ENCODE peak calls at places on chromosomes 16 and 17, in ten cellular contexts. I is adrenal gland, X is uterus, U is NB4, O is testis, K is breast epithelium, M is tibial nerve, Z is esophagus squamous epithelium, S is transverse colon, L is IMR-90. C is an unnamed sample.

GRCh38 chr17:55424893-55425540 is 3.4 kb upstream of the MMD start:
- DNase-seq in I (no peak), X (no peak), U (no peak), O (no peak), K (no peak), M (no peak), Z (no peak), S (no peak), L (no peak), C (no peak)

GRCh38 chr17:41891135-41892065 is 26.2 kb upstream of the KLHL11 start:
- DNase-seq in I (no peak), X (no peak), U (no peak), O (no peak), K (no peak), M (no peak), Z (no peak), S (no peak), L (no peak), C (no peak)

GRCh38 chr17:30513346-30513745 is 36.1 kb downstream of the GOSR1 start:
- DNase-seq in I (no peak), X (no peak), U (no peak), O (no peak), K (no peak), M (no peak), Z (no peak), S (no peak), L (peak), C (no peak)

GRCh38 chr16:55297910-55298175 is 26.2 kb upstream of the IRX6 start:
- DNase-seq in I (no peak), X (no peak), U (no peak), O (no peak), K (no peak), M (no peak), Z (no peak), S (no peak), L (peak), C (no peak)

GRCh38 chr17:74864866-74865395 is 5.2 kb upstream of the GRIN2C start:
- DNase-seq in I (peak), X (peak), U (peak), O (peak), K (peak), M (peak), Z (no peak), S (peak), L (peak), C (peak)

GRCh38 chr17:19415311-19415710 is 4.3 kb downstream of the RNF112 start:
- DNase-seq in I (no peak), X (no peak), U (no peak), O (no peak), K (no peak), M (no peak), Z (no peak), S (no peak), L (no peak), C (no peak)

GRCh38 chr17:72151565-72152391 is 31.0 kb downstream of the SOX9 start:
- DNase-seq in I (peak), X (no peak), U (no peak), O (peak), K (peak), M (peak), Z (no peak), S (peak), L (peak), C (peak)

GRCh38 chr17:74362811-74363498 is 1.3 kb upstream of the BTBD17 start:
- DNase-seq in I (no peak), X (no peak), U (no peak), O (no peak), K (no peak), M (no peak), Z (no peak), S (no peak), L (no peak), C (no peak)

GRCh38 chr17:47802341-47803022 is 19.1 kb downstream of the OSBPL7 start:
- DNase-seq in I (peak), X (no peak), U (peak), O (peak), K (peak), M (no peak), Z (no peak), S (peak), L (peak), C (peak)

GRCh38 chr17:82489851-82490511 is 29.6 kb upstream of the FOXK2 start:
- DNase-seq in I (no peak), X (no peak), U (no peak), O (no peak), K (no peak), M (no peak), Z (no peak), S (no peak), L (no peak), C (no peak)

GRCh38 chr16:87806246-87806607 is 40.4 kb upstream of the KLHDC4 start:
- DNase-seq in I (no peak), X (no peak), U (peak), O (no peak), K (no peak), M (no peak), Z (no peak), S (peak), L (peak), C (no peak)

GRCh38 chr17:66415366-66416206 is 113.2 kb downstream of the PRKCA start:
- DNase-seq in I (no peak), X (no peak), U (no peak), O (no peak), K (no peak), M (no peak), Z (no peak), S (no peak), L (no peak), C (no peak)

GRCh38 chr16:79163666-79164377 is 436.7 kb downstream of the MAF start:
- DNase-seq in I (peak), X (no peak), U (peak), O (no peak), K (no peak), M (peak), Z (no peak), S (peak), L (no peak), C (no peak)

GRCh38 chr16:84455031-84455430 is 49.4 kb downstream of the MEAK7 start:
- DNase-seq in I (no peak), X (no peak), U (no peak), O (no peak), K (peak), M (no peak), Z (no peak), S (no peak), L (no peak), C (no peak)

GRCh38 chr17:76726766-76727718 is at the start of gene METTL23:
- DNase-seq in I (peak), X (peak), U (peak), O (peak), K (peak), M (peak), Z (no peak), S (peak), L (peak), C (no peak)

GRCh38 chr17:73369126-73369525 is 57.3 kb upstream of the CDC42EP4 start:
- DNase-seq in I (peak), X (no peak), U (peak), O (peak), K (no peak), M (no peak), Z (no peak), S (no peak), L (no peak), C (no peak)

GRCh38 chr16:85153656-85154091 is 41.4 kb upstream of the CIBAR2 start:
- DNase-seq in I (no peak), X (no peak), U (no peak), O (no peak), K (no peak), M (no peak), Z (no peak), S (no peak), L (no peak), C (no peak)

GRCh38 chr17:77115510-77115909 is 25.3 kb upstream of the SEC14L1 start:
- DNase-seq in I (no peak), X (no peak), U (no peak), O (no peak), K (no peak), M (no peak), Z (no peak), S (no peak), L (no peak), C (no peak)

GRCh38 chr16:68389006-68389405 is 59.3 kb downstream of the SMPD3 start:
- DNase-seq in I (no peak), X (no peak), U (no peak), O (no peak), K (no peak), M (no peak), Z (no peak), S (no peak), L (no peak), C (no peak)

GRCh38 chr17:49656247-49656646 is 21.6 kb downstream of the SPOP start:
- DNase-seq in I (no peak), X (no peak), U (peak), O (no peak), K (no peak), M (no peak), Z (no peak), S (no peak), L (no peak), C (no peak)

GRCh38 chr16:11977206-11978041 is 890 bp downstream of the SNX29 start:
- DNase-seq in I (peak), X (peak), U (no peak), O (peak), K (no peak), M (peak), Z (no peak), S (peak), L (peak), C (peak)

GRCh38 chr16:69326172-69326873 is 4.1 kb downstream of the PDF start:
- DNase-seq in I (no peak), X (no peak), U (no peak), O (no peak), K (no peak), M (no peak), Z (no peak), S (peak), L (no peak), C (no peak)

GRCh38 chr16:17224859-17225258 is 245.9 kb downstream of the XYLT1 start:
- DNase-seq in I (peak), X (peak), U (peak), O (peak), K (no peak), M (peak), Z (no peak), S (peak), L (peak), C (no peak)

GRCh38 chr17:40187238-40187637 is 10.0 kb downstream of the RAPGEFL1 start:
- DNase-seq in I (no peak), X (no peak), U (no peak), O (no peak), K (no peak), M (no peak), Z (no peak), S (no peak), L (no peak), C (no peak)

GRCh38 chr17:40109471-40109824 is 9.1 kb upstream of the NR1D1 start:
- DNase-seq in I (no peak), X (no peak), U (peak), O (no peak), K (no peak), M (no peak), Z (no peak), S (no peak), L (no peak), C (no peak)

GRCh38 chr17:10033982-10034381 is 128.9 kb upstream of the RCVRN start:
- DNase-seq in I (peak), X (no peak), U (peak), O (no peak), K (no peak), M (peak), Z (no peak), S (no peak), L (no peak), C (no peak)

GRCh38 chr17:48724241-48725004 is 1.4 kb downstream of the PRAC2 start:
- DNase-seq in I (peak), X (peak), U (peak), O (peak), K (peak), M (peak), Z (no peak), S (peak), L (peak), C (peak)

GRCh38 chr16:66427036-66427446 is at the start of gene BEAN1:
- DNase-seq in I (peak), X (no peak), U (no peak), O (no peak), K (no peak), M (no peak), Z (no peak), S (no peak), L (no peak), C (no peak)

GRCh38 chr17:7884581-7885356 is 3.8 kb upstream of the CHD3 start:
- DNase-seq in I (peak), X (peak), U (peak), O (peak), K (no peak), M (no peak), Z (no peak), S (peak), L (no peak), C (no peak)

GRCh38 chr17:7885357-7886226 is 3.0 kb upstream of the CHD3 start:
- DNase-seq in I (peak), X (peak), U (peak), O (peak), K (peak), M (peak), Z (no peak), S (peak), L (peak), C (peak)

GRCh38 chr17:7887482-7888183 is 956 bp upstream of the CHD3 start:
- DNase-seq in I (peak), X (peak), U (peak), O (peak), K (peak), M (peak), Z (no peak), S (peak), L (peak), C (peak)

GRCh38 chr17:7887038-7887481 is 1.5 kb upstream of the CHD3 start:
- DNase-seq in I (no peak), X (no peak), U (no peak), O (no peak), K (no peak), M (no peak), Z (no peak), S (no peak), L (no peak), C (no peak)

DNA sequence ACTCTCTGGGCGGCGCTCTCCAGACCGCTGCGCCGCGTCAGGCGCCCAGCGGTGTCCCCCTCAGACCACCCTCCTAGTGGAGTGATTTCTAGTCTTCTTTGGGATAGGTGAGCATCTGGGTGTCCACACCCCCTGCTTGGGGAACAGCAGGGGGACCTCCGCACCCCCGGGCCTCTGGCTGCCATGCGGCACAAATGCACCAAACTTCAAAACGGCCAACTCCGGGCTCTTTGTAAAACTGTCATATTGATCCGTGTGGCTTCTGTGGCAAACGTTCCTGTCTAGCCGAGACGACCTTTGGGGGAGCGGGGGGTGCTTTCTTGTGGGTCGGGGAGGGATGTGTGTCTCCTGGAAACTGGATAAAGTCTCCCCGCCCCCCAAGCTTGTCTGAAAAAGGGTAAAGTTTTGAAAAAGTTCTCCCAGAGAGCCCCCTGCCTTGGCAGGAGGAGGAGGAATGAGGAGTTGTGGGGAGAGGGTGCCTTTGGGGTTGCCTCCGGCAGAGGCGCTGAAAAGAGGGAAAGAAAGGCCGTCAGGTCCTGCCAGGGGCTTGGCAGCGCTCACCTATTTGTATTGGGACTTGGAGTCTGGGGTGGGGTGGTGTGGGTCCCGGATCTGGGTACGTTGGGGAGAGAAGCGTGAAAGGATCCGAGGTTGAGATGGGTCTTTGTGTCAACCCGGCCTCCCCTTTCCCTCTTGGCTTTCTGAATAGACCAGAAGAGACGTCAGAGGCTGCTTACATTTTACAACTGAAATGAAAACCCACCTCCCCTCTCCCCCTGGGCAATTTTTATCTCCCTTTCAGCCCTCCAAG is 2.2 kb upstream of the CHD3 start:
- DNase-seq in I (peak), X (peak), U (peak), O (peak), K (no peak), M (peak), Z (no peak), S (peak), L (peak), C (peak)
- TF ChIP-seq POLR2A in I (peak), X (no peak), U (no peak), O (no peak), K (no peak), M (no peak), Z (no peak), S (no peak), L (no peak), C (no peak)

DNA sequence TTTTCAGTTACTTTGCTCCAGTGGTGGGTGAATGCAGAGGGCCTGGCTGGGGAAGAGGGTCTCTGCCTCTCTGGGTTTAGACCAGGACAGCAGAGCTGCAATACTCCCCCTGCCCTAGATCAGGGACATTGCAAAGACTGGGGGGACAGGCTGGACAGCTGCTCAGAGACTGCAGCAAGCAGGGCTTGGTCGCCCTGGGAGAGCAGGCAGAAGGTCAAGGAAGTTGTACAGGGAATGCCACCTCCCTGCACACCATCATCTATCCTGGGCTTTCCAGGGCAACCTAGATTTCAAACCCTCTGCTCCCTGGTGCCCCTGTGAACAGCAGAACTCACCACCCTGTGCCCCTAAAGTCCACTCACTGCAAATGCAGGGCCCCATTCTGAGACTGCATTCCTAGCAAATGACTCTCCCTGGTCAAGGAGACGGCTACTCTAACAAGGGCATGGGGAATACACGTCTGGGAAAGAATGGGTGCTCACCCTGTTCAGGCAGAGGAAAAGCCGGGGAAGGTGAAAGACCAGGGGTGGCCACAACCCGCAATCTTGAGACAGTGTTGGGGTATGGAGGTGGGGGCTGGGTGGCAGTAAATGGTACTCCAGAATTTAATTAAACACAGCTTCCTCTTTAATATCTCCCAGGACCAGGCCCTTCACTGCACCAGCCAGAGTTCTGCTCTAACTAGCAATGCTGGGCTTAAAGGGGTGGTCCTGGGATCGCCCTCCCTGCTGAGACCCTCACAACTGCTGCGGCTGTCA is 1.0 kb downstream of the KIFC3 start:
- DNase-seq in I (peak), X (no peak), U (peak), O (no peak), K (no peak), M (no peak), Z (no peak), S (no peak), L (peak), C (peak)
- TF ChIP-seq POLR2A in I (peak), X (no peak), U (no peak), O (no peak), K (no peak), M (no peak), Z (no peak), S (no peak), L (peak), C (no peak)

GRCh38 chr17:17972952-17973254 is 241 bp downstream of the DRC3 start:
- DNase-seq in I (no peak), X (no peak), U (no peak), O (no peak), K (no peak), M (no peak), Z (no peak), S (no peak), L (no peak), C (no peak)
- TF ChIP-seq POLR2A in I (no peak), X (no peak), U (no peak), O (no peak), K (no peak), M (no peak), Z (no peak), S (no peak), L (no peak), C (no peak)

GRCh38 chr16:3150346-3151218 is 15.8 kb downstream of the ZNF213 start:
- DNase-seq in I (peak), X (peak), U (peak), O (peak), K (peak), M (peak), Z (peak), S (peak), L (peak), C (peak)
- TF ChIP-seq POLR2A in I (no peak), X (no peak), U (no peak), O (no peak), K (no peak), M (no peak), Z (no peak), S (no peak), L (no peak), C (no peak)

DNA sequence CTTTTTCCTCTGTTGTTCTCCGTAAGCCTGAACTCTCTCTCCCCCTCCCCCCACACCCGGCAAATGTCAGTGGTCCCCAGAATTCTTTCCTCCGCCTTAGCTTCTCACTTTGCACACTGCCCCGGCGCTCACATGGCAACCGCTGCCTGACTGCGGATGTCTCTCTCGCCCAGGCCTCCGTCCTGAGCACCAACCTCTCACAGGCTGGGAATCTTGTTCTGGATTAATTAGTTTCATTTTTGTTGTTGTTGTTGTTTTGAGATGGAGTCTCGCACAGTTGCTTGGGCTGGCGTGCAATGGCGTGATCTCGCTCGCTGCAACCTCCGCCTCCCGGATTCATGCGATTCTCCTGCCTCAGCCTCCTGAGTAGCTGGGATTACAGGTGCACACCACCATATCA is 16.7 kb downstream of the C17orf100 start:
- DNase-seq in I (no peak), X (no peak), U (no peak), O (no peak), K (peak), M (no peak), Z (no peak), S (no peak), L (no peak), C (no peak)
- TF ChIP-seq POLR2A in I (no peak), X (no peak), U (no peak), O (no peak), K (no peak), M (no peak), Z (no peak), S (no peak), L (no peak), C (no peak)

GRCh38 chr17:21165922-21166598 is 39.3 kb downstream of the DHRS7B start:
- DNase-seq in I (no peak), X (peak), U (no peak), O (no peak), K (no peak), M (no peak), Z (no peak), S (no peak), L (no peak), C (no peak)
- TF ChIP-seq POLR2A in I (no peak), X (no peak), U (no peak), O (no peak), K (no peak), M (no peak), Z (no peak), S (no peak), L (no peak), C (no peak)

GRCh38 chr16:5059386-5060072 is 6.2 kb downstream of the C16orf89 start:
- DNase-seq in I (no peak), X (no peak), U (no peak), O (no peak), K (no peak), M (no peak), Z (no peak), S (no peak), L (no peak), C (no peak)
- TF ChIP-seq POLR2A in I (no peak), X (no peak), U (no peak), O (no peak), K (no peak), M (no peak), Z (no peak), S (no peak), L (no peak), C (no peak)